ENCODE peak calls at places on chromosome X, in four cellular contexts. L is colonic mucosa, I is H7, U is NCI-H1092. G is an unnamed sample.

GRCh38 chrX:41333994-41334865 is at the start of gene DDX3X:
- DNase-seq in L (peak; percentile 94), I (peak; percentile 91), U (peak; percentile 91), G (peak; percentile 92)

GRCh38 chrX:37594755-37595382 is 23.4 kb downstream of the LANCL3 start:
- DNase-seq in L (no peak), I (no peak), U (no peak), G (no peak)

GRCh38 chrX:48826135-48826875 is at the start of gene ERAS:
- DNase-seq in L (no peak), I (peak; percentile 77), U (no peak), G (no peak)

GRCh38 chrX:106963111-106963510 is 36.9 kb downstream of the MORC4 start:
- DNase-seq in L (no peak), I (no peak), U (no peak), G (no peak)

GRCh38 chrX:38175140-38175539 is 45.5 kb downstream of the SRPX start:
- DNase-seq in L (peak; percentile 30), I (peak; percentile 49), U (peak; percentile 42), G (peak; percentile 31)

GRCh38 chrX:28223991-28224390 is 242.7 kb upstream of the DCAF8L1 start:
- DNase-seq in L (no peak), I (no peak), U (no peak), G (no peak)

GRCh38 chrX:1323315-1323714 is 13.3 kb upstream of the IL3RA start:
- DNase-seq in L (peak; percentile 47), I (peak; percentile 90), U (peak; percentile 8), G (peak; percentile 32)

GRCh38 chrX:79530310-79531108 is 163.4 kb upstream of the ITM2A start:
- DNase-seq in L (no peak), I (no peak), U (no peak), G (no peak)

GRCh38 chrX:18920079-18920478 is 63.8 kb downstream of the PHKA2 start:
- DNase-seq in L (no peak), I (no peak), U (no peak), G (no peak)

GRCh38 chrX:134244043-134244442 is 7.1 kb downstream of the CCDC160 start:
- DNase-seq in L (no peak), I (no peak), U (no peak), G (no peak)

GRCh38 chrX:14801136-14801535 is 71.7 kb downstream of the FANCB start:
- DNase-seq in L (no peak), I (no peak), U (no peak), G (no peak)

GRCh38 chrX:134181261-134181660 is 55.7 kb upstream of the CCDC160 start:
- DNase-seq in L (no peak), I (peak; percentile 36), U (no peak), G (no peak)

GRCh38 chrX:135112096-135112729 is 8.1 kb downstream of the ETDB start:
- DNase-seq in L (peak; percentile 33), I (no peak), U (no peak), G (no peak)

GRCh38 chrX:113136841-113137240 is 296.2 kb upstream of the AMOT start:
- DNase-seq in L (no peak), I (no peak), U (no peak), G (no peak)

GRCh38 chrX:123481908-123482873 is 250.7 kb downstream of the THOC2 start:
- DNase-seq in L (no peak), I (peak; percentile 11), U (no peak), G (no peak)

GRCh38 chrX:71577682-71578081 is 555 bp upstream of the GCNA start:
- DNase-seq in L (no peak), I (peak; percentile 53), U (no peak), G (no peak)

GRCh38 chrX:87327267-87327666 is 190.3 kb upstream of the KLHL4 start:
- DNase-seq in L (no peak), I (no peak), U (no peak), G (no peak)

GRCh38 chrX:53681661-53682060 is 4.9 kb downstream of the HUWE1 start:
- DNase-seq in L (no peak), I (no peak), U (no peak), G (no peak)

GRCh38 chrX:1475881-1476280 is 23.2 kb upstream of the ASMTL start:
- DNase-seq in L (peak; percentile 7), I (no peak), U (no peak), G (no peak)

GRCh38 chrX:84487365-84488353 is 14.6 kb downstream of the HDX start:
- DNase-seq in L (no peak), I (no peak), U (no peak), G (no peak)

GRCh38 chrX:18886344-18887161 is 97.4 kb downstream of the PHKA2 start:
- DNase-seq in L (peak; percentile 85), I (peak; percentile 72), U (peak; percentile 42), G (peak; percentile 68)

GRCh38 chrX:151902813-151903591 is 9.7 kb upstream of the MAGEA4 start:
- DNase-seq in L (peak; percentile 33), I (no peak), U (no peak), G (no peak)

GRCh38 chrX:21781525-21781924 is 23.6 kb upstream of the SMPX start:
- DNase-seq in L (no peak), I (no peak), U (no peak), G (no peak)

GRCh38 chrX:103407776-103408175 is 31.4 kb downstream of the BEX3 start:
- DNase-seq in L (no peak), I (no peak), U (no peak), G (no peak)

GRCh38 chrX:386239-386767 is 404 bp downstream of the PPP2R3B start:
- DNase-seq in L (peak; percentile 25), I (no peak), U (no peak), G (no peak)

GRCh38 chrX:84046403-84046984 is 141.5 kb downstream of the RPS6KA6 start:
- DNase-seq in L (no peak), I (peak; percentile 4), U (no peak), G (peak; percentile 31)

GRCh38 chrX:10549280-10549679 is 71.1 kb downstream of the MID1 start:
- DNase-seq in L (peak; percentile 73), I (no peak), U (peak; percentile 6), G (no peak)

G was measured in stomach.